ENCODE peak calls at places on chromosomes 12 and 14, in ten cellular contexts. Y, I, J, A, Q, H, P, Z, G and O are unnamed samples.
A peak's percentile ranks its signal among the peaks of the same experiment; 100 is the strongest.

GRCh38 chr12:112063264-112063663 is 45.3 kb downstream of the NAA25 start:
- DNase-seq in Y (no peak), I (no peak), J (no peak), A (no peak), Q (no peak), H (no peak), P (no peak), Z (no peak), G (no peak), O (no peak)

GRCh38 chr14:45140661-45141187 is 5.0 kb downstream of the FANCM start:
- DNase-seq in Y (no peak), I (no peak), J (no peak), A (no peak), Q (no peak), H (no peak), P (no peak), Z (no peak), G (no peak), O (no peak)

GRCh38 chr12:3200032-3200617 is 122.9 kb downstream of the TSPAN9 start:
- DNase-seq in Y (peak; percentile 53), I (peak; percentile 94), J (peak; percentile 51), A (peak; percentile 71), Q (peak; percentile 70), H (no peak), P (no peak), Z (no peak), G (no peak), O (no peak)

GRCh38 chr12:125105600-125105999 is 40.4 kb downstream of the AACS start:
- DNase-seq in Y (no peak), I (no peak), J (no peak), A (no peak), Q (no peak), H (no peak), P (no peak), Z (no peak), G (no peak), O (no peak)

GRCh38 chr14:32077081-32078029 is at the start of gene ARHGAP5:
- DNase-seq in Y (peak; percentile 27), I (peak; percentile 76), J (peak; percentile 56), A (no peak), Q (no peak), H (peak; percentile 82), P (no peak), Z (peak; percentile 58), G (peak; percentile 28), O (peak; percentile 95)

GRCh38 chr12:19177754-19178153 is 48.2 kb downstream of the PLEKHA5 start:
- DNase-seq in Y (no peak), I (no peak), J (no peak), A (no peak), Q (no peak), H (no peak), P (no peak), Z (no peak), G (no peak), O (no peak)

GRCh38 chr12:55745361-55746146 is 2.6 kb downstream of the GDF11 start:
- DNase-seq in Y (no peak), I (peak; percentile 79), J (peak; percentile 60), A (no peak), Q (no peak), H (peak; percentile 71), P (no peak), Z (peak; percentile 36), G (peak; percentile 58), O (no peak)

GRCh38 chr14:71050227-71050823 is 143.1 kb downstream of the PCNX1 start:
- DNase-seq in Y (no peak), I (peak; percentile 4), J (no peak), A (no peak), Q (no peak), H (no peak), P (no peak), Z (no peak), G (peak; percentile 4), O (no peak)

GRCh38 chr14:61565836-61566536 is 129.3 kb upstream of the HIF1A start:
- DNase-seq in Y (no peak), I (no peak), J (no peak), A (no peak), Q (no peak), H (no peak), P (no peak), Z (no peak), G (no peak), O (no peak)

GRCh38 chr12:6062427-6063378 is 61.8 kb downstream of the VWF start:
- DNase-seq in Y (peak; percentile 53), I (peak; percentile 91), J (peak; percentile 35), A (peak; percentile 77), Q (no peak), H (peak; percentile 76), P (no peak), Z (peak; percentile 24), G (peak; percentile 71), O (no peak)

GRCh38 chr14:75826599-75826998 is 155.2 kb downstream of the TGFB3 start:
- DNase-seq in Y (no peak), I (no peak), J (no peak), A (no peak), Q (no peak), H (no peak), P (no peak), Z (no peak), G (no peak), O (no peak)

GRCh38 chr14:75831971-75832370 is 149.8 kb downstream of the TGFB3 start:
- DNase-seq in Y (peak; percentile 69), I (no peak), J (peak; percentile 33), A (no peak), Q (no peak), H (no peak), P (no peak), Z (no peak), G (peak; percentile 25), O (no peak)

GRCh38 chr14:75831455-75831854 is 150.3 kb downstream of the TGFB3 start:
- DNase-seq in Y (peak; percentile 93), I (no peak), J (peak; percentile 72), A (no peak), Q (no peak), H (peak; percentile 78), P (peak; percentile 61), Z (peak; percentile 27), G (peak; percentile 72), O (no peak)

GRCh38 chr14:75832621-75833297 is 149.0 kb downstream of the TGFB3 start:
- DNase-seq in Y (peak; percentile 58), I (no peak), J (no peak), A (no peak), Q (no peak), H (no peak), P (no peak), Z (no peak), G (peak; percentile 68), O (no peak)

DNA sequence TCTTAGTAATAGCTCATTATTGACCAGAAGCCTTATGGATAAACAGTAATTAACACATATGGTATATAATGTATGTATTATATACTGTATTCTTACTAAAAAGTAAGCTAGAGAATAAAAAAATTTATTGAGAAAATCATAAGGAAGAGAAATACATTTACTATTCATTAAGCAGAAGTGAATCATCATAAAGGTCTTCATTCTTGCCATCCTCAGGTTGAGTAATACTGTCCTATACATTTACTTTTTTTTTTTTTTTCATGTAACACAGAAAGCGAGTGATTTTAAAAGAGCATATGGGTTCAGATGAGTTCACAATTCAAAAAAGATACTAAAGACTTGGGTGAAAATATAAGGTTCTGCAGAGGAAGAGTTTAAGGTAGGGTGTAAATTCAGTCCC is 152.5 kb downstream of the TGFB3 start:
- DNase-seq in Y (no peak), I (no peak), J (no peak), A (no peak), Q (no peak), H (no peak), P (no peak), Z (no peak), G (no peak), O (no peak)
- H3K4me3 ChIP-seq in Y (no peak overlapping the region), I (no peak overlapping the region), J (no peak overlapping the region), A (no peak overlapping the region), Q (no peak overlapping the region), H (no peak overlapping the region), P (no peak overlapping the region), Z (no peak overlapping the region), G (no peak overlapping the region), O (no peak overlapping the region)

DNA sequence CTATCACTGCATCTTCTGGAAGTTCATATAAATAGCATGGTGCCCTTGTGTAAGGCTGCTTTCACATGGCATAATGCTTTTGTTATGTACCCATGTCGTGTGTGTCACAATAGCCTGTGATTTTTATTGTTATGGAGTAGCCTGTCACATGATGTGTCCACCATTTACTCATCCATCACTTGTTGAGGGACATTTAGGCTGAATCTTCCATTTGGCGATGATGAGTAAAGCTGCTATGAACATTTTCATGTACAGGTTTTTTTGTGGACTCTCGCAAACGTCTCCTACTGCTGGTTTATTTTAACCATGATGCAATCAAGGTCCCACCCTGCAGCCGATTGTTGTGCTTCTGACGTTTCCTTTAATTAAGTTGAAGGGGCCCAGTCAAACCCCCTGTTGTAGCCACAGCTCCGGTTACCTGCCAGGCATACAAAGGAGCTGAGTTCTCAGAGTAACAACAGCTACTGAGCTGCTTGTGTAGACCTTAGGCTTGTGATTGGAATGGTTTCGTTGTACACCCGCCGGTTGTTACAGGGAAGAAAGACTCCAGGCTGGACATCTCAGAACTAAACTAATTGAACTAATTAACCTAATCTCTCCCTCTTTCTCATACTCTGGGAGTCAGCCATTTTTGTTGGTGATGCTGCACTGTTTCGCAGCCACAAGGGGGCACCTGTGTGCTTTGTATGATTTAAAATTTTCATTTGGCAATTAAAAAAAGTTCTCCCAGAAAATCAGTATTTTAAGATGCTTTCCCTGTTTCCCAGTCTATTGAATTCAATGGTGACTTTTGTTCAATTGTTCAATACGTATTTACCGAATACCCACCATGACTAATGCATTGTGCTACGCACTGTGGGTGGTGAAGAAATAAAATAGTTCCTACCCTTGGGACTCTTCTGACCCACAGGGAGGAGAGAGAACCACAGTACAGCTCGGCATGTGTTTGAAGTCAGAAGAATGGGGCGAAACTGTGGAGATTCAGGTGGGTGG is 63.4 kb downstream of the ZNF664 start:
- DNase-seq in Y (peak; percentile 50), I (peak; percentile 69), J (peak; percentile 62), A (peak; percentile 56), Q (no peak), H (no peak), P (peak; percentile 58), Z (peak; percentile 15), G (peak; percentile 61), O (no peak)
- TF ChIP-seq EP300 in Y (no peak), I (no peak), J (no peak), A (no peak), Q (no peak), H (no peak), P (no peak), Z (no peak), G (no peak), O (no peak)

GRCh38 chr14:37330910-37331309 is 133.2 kb downstream of the MIPOL1 start:
- DNase-seq in Y (no peak), I (no peak), J (no peak), A (no peak), Q (no peak), H (no peak), P (no peak), Z (no peak), G (no peak), O (no peak)
- H3K4me3 ChIP-seq in Y (no peak overlapping the region), I (no peak overlapping the region), J (no peak overlapping the region), A (no peak overlapping the region), Q (no peak overlapping the region), H (no peak overlapping the region), P (no peak overlapping the region), Z (no peak overlapping the region), G (no peak overlapping the region), O (no peak overlapping the region)

GRCh38 chr12:94561943-94562411 is 88.4 kb downstream of the TMCC3 start:
- DNase-seq in Y (peak; percentile 79), I (peak; percentile 83), J (no peak), A (no peak), Q (no peak), H (no peak), P (no peak), Z (no peak), G (no peak), O (no peak)
- TF ChIP-seq EP300 in Y (no peak), I (no peak), J (no peak), A (no peak), Q (no peak), H (no peak), P (no peak), Z (no peak), G (no peak), O (no peak)